ENCODE peak calls at places on chromosome 21, in four cellular contexts. H is T47D, A is HFFc6, J is left cardiac atrium. Y is an unnamed sample.

GRCh38 chr21:36337099-36337509 is 17.1 kb downstream of the MORC3 start:
- DNase-seq in A (peak), H (no peak), J (no peak), Y (peak)

GRCh38 chr21:34570315-34570714 is 44.6 kb downstream of the RCAN1 start:
- DNase-seq in A (no peak), J (no peak), H (no peak), Y (no peak)

GRCh38 chr21:38474124-38474523 is 24.2 kb downstream of the ERG start:
- DNase-seq in J (no peak), A (no peak), H (no peak), Y (no peak)

GRCh38 chr21:28699591-28700259 is 293.0 kb downstream of the LTN1 start:
- DNase-seq in H (no peak), J (no peak), A (no peak), Y (no peak)

GRCh38 chr21:14737922-14738321 is 191.8 kb upstream of the SAMSN1 start:
- DNase-seq in A (peak), H (peak), J (no peak), Y (peak)

GRCh38 chr21:16264314-16264713 is 534.5 kb downstream of the USP25 start:
- DNase-seq in H (no peak), A (no peak), J (no peak), Y (no peak)

GRCh38 chr21:15029077-15029476 is 35.7 kb downstream of the NRIP1 start:
- DNase-seq in H (no peak), J (no peak), A (no peak), Y (no peak)

GRCh38 chr21:45998276-45998701 is 16.7 kb downstream of the COL6A1 start:
- DNase-seq in A (no peak), H (no peak), J (no peak), Y (no peak)

GRCh38 chr21:36839123-36839522 is 127.3 kb downstream of the HLCS start:
- DNase-seq in A (peak), H (no peak), J (no peak), Y (no peak)

GRCh38 chr21:15837603-15838002 is 107.8 kb downstream of the USP25 start:
- DNase-seq in A (peak), H (no peak), J (no peak), Y (no peak)

GRCh38 chr21:42568834-42569731 is 55.4 kb downstream of the SLC37A1 start:
- DNase-seq in A (no peak), H (no peak), J (no peak), Y (no peak)

Y was measured in A172.